ENCODE peak calls at places on chromosomes 7 and 10, in five cellular contexts. V is A549, F is K562, A is H1, C is HepG2. E is an unnamed sample.

GRCh38 chr10:122189185-122189584 is 81.9 kb upstream of the BTBD16 start:
- DNase-seq in V (no peak), F (no peak), A (no peak), C (no peak), E (no peak)

GRCh38 chr7:79828866-79829265 is 305.8 kb upstream of the GNAI1 start:
- DNase-seq in V (no peak), F (no peak), A (no peak), C (no peak), E (no peak)

GRCh38 chr7:18495412-18496335 is at the start of gene HDAC9:
- DNase-seq in V (no peak), F (no peak), A (peak), C (no peak), E (peak)

GRCh38 chr7:5423272-5423843 is at the start of gene TNRC18:
- DNase-seq in V (no peak), F (peak), A (peak), C (no peak), E (no peak)

GRCh38 chr7:130695840-130696239 is 9.5 kb upstream of the TSGA13 start:
- DNase-seq in V (peak), F (peak), A (no peak), C (peak), E (peak)

GRCh38 chr10:116597543-116597942 is 6.8 kb downstream of the PNLIPRP1 start:
- DNase-seq in V (no peak), F (no peak), A (no peak), C (no peak), E (no peak)

GRCh38 chr10:129063877-129064276 is 403.2 kb upstream of the MGMT start:
- DNase-seq in V (no peak), F (no peak), A (peak), C (no peak), E (no peak)

GRCh38 chr10:114859227-114859626 is 37.6 kb downstream of the FHIP2A start:
- DNase-seq in V (no peak), F (no peak), A (no peak), C (no peak), E (no peak)

GRCh38 chr7:86900886-86901285 is 158.6 kb downstream of the ELAPOR2 start:
- DNase-seq in V (no peak), F (no peak), A (no peak), C (no peak), E (no peak)

GRCh38 chr10:124020871-124021823 is 72.3 kb downstream of the CHST15 start:
- DNase-seq in V (no peak), F (no peak), A (no peak), C (no peak), E (no peak)

GRCh38 chr7:98396768-98397167 is 4.1 kb downstream of the BAIAP2L1 start:
- DNase-seq in V (no peak), F (no peak), A (no peak), C (no peak), E (no peak)

DNA sequence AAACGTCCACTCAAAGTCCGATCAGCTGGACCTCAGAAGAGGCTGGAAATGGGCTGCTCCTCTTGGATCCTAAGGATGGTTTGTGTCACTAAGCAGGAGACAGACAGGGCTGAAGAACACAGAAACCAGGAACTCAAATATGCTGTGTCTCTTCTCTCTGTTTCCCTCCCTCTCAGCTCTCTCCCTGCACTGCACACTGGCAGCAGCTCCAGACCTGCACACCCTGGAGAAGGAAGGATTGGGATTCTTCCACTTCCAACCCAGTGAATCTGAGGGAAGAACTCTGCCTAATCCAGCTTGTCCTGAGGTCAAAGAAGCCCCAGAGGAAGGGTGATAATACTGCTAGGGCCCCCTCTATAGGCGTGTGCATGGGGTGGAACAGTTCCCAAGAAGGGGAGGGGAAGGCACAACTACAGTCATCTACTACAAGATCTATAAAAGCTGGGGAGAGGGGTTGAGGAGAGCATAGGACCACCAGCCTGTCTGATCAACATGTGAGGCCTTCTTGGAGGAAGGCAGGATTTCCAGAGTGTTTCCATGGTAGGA is 22.7 kb upstream of the ZCCHC24 start:
- DNase-seq in V (no peak), F (peak), A (no peak), C (no peak), E (no peak)
- H3K27ac ChIP-seq in V (no peak), F (no peak), A (no peak), C (no peak), E (no peak)

DNA sequence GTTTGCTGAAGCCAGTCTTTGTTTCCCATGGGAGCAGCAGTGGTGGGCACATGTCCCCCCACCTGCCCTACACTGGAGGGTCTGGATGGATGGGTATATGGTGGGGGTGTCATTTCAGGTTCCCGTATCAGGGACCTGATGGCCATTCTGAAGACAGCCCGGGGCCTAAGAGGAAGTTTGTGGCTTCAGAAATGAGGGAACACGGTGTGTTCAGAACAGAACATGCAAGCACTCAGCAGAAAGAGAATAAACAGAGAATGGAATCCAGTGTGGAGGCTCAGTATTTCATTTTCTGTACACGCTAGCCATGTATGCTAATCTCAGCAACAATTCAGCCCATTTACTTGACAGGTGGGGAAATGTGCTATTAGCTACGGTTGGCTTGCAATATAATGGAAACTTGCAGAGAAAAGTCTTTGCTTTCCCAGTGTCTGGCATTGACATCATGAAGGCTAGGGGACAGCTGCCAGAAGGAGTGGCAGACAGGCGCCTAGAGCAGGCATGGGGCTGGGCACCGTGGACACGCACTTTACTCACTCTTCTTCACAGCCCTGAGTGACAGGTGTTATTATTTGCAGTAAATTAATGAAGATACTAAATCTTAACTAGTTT is 98.6 kb downstream of the ELMO1 start:
- DNase-seq in V (no peak), F (no peak), A (no peak), C (no peak), E (no peak)
- TF ChIP-seq JUN in V (no peak), F (no peak), A (no peak), C (no peak), E (no peak)

DNA sequence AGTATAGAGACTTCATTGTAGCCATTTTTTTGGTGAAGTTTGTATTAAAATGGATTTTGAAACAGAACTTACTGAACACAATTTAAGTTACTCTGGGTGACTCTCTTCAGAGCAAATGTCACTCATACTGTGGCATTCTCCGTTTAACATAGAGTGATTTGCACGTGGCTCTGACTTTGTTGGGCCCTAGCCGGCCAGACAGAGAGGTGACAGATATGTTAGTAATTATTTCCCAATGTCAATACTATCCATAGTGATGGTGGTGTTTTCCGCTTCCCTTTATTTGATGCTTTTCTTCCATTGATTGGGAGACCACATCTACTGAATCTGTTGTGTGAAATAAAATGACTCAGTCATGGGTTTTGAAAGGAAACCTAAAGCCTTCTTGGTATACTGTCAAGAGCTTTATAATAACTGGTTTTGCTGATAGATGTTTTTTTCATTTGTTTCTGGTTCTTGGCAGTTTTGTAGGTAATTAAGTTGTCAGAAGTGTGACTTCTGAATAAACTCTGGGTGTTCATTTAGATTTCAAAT is 7.4 kb downstream of the AVL9 start:
- DNase-seq in V (no peak), F (no peak), A (no peak), C (no peak), E (no peak)
- H3K27ac ChIP-seq in V (no peak), F (peak), A (no peak), C (no peak), E (no peak)

DNA sequence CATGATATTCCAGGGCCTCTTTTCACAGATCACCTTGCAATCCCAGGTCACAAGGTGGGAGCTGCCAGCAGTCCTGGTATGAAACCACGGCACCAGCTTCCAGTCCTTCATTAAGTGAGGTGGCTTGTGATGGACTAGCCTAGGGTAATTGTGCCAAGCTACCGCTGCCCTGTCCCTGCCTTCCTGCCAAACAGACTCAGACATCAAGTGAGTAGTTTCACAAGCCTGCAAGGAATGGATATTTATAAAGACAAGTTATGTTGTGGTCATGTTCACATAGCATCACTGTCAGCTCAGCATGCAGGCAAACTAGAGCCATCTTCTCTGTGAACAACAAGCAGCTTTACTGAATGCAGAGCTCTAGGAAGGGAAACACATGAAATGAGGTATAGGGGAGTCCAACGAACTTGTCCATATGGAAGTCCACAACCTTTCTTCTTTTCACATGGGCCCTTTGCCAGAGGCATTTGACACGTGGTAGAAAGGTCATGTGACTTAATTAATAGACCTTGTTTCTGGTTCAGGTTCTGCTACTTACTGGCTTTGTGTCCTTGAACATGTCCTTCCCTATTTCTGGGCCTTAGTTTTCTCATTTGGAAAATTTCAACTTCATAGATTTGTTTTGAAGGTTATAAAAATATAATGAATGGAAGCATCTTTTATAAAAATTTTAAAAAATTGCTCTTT is 1061.2 kb downstream of the KCNMA1 start:
- DNase-seq in V (no peak), F (no peak), A (no peak), C (no peak), E (no peak)
- TF ChIP-seq JUN in V (no peak), F (no peak), A (no peak), C (no peak), E (no peak)

GRCh38 chr7:159318682-159319351 is 174.2 kb upstream of the VIPR2 start:
- DNase-seq in V (no peak), F (no peak), A (no peak), C (no peak), E (no peak)
- H3K27ac ChIP-seq in V (no peak), F (no peak), A (no peak), C (no peak), E (no peak)

GRCh38 chr7:102432476-102433318 is 678 bp upstream of the ORAI2 start:
- DNase-seq in V (no peak), F (peak), A (no peak), C (no peak), E (no peak)

GRCh38 chr7:102426268-102427031 is 6.9 kb upstream of the ORAI2 start:
- DNase-seq in V (no peak), F (no peak), A (no peak), C (no peak), E (no peak)

GRCh38 chr7:102431617-102432298 is 1.6 kb upstream of the ORAI2 start:
- DNase-seq in V (peak), F (no peak), A (no peak), C (peak), E (no peak)

GRCh38 chr7:102425639-102426267 is 7.6 kb upstream of the ORAI2 start:
- DNase-seq in V (no peak), F (no peak), A (no peak), C (no peak), E (no peak)

GRCh38 chr7:102429141-102429904 is 4.1 kb upstream of the ORAI2 start:
- DNase-seq in V (no peak), F (no peak), A (no peak), C (no peak), E (no peak)
- TF ChIP-seq JUN in V (no peak), F (no peak), A (no peak), C (no peak), E (no peak)

E was measured in endothelial cell of umbilical vein.